ENCODE peak calls at places on chromosomes 2 and 18, in six cellular contexts. One of them, this sample, is unnamed.

GRCh38 chr2:239035997-239036731 is 188.3 kb downstream of the TWIST2 start:
- DNase-seq in AG09319: no peak
- DNase-seq in fibroblast of lung: no peak
- DNase-seq in neural crest cell: no peak
- DNase-seq in GM13976: no peak
- DNase-seq in GM10248: no peak
- DNase-seq in this sample: no peak

GRCh38 chr18:22564036-22564435 is 146.3 kb upstream of the CTAGE1 start:
- DNase-seq in GM13976: no peak
- DNase-seq in neural crest cell: no peak
- DNase-seq in AG09319: no peak
- DNase-seq in fibroblast of lung: no peak
- DNase-seq in GM10248: no peak
- DNase-seq in this sample: no peak

GRCh38 chr2:44430340-44430739 is 68.6 kb downstream of the CAMKMT start:
- DNase-seq in neural crest cell: no peak
- DNase-seq in GM10248: no peak
- DNase-seq in GM13976: no peak
- DNase-seq in fibroblast of lung: no peak
- DNase-seq in AG09319: no peak
- DNase-seq in this sample: no peak

GRCh38 chr2:226247289-226248275 is 552.0 kb downstream of the IRS1 start:
- DNase-seq in fibroblast of lung: peak
- DNase-seq in neural crest cell: no peak
- DNase-seq in GM10248: no peak
- DNase-seq in AG09319: no peak
- DNase-seq in GM13976: no peak
- DNase-seq in this sample: no peak

GRCh38 chr18:22521026-22521707 is 103.5 kb upstream of the CTAGE1 start:
- DNase-seq in neural crest cell: no peak
- DNase-seq in GM13976: no peak
- DNase-seq in fibroblast of lung: no peak
- DNase-seq in AG09319: no peak
- DNase-seq in GM10248: no peak
- DNase-seq in this sample: no peak

GRCh38 chr2:228839506-228839905 is 431.6 kb downstream of the PID1 start:
- DNase-seq in GM13976: no peak
- DNase-seq in neural crest cell: no peak
- DNase-seq in GM10248: no peak
- DNase-seq in fibroblast of lung: peak
- DNase-seq in AG09319: no peak
- DNase-seq in this sample: no peak

GRCh38 chr2:145563752-145564615 is 1044.1 kb upstream of the ZEB2 start:
- DNase-seq in GM13976: no peak
- DNase-seq in GM10248: no peak
- DNase-seq in fibroblast of lung: peak
- DNase-seq in AG09319: no peak
- DNase-seq in neural crest cell: no peak
- DNase-seq in this sample: no peak

GRCh38 chr2:68438455-68439303 is 28.4 kb downstream of the FBXO48 start:
- DNase-seq in fibroblast of lung: no peak
- DNase-seq in neural crest cell: no peak
- DNase-seq in AG09319: no peak
- DNase-seq in GM10248: peak
- DNase-seq in GM13976: peak
- DNase-seq in this sample: no peak

GRCh38 chr2:170052151-170052550 is 125.8 kb upstream of the MYO3B start:
- DNase-seq in neural crest cell: no peak
- DNase-seq in GM10248: no peak
- DNase-seq in AG09319: no peak
- DNase-seq in fibroblast of lung: peak
- DNase-seq in GM13976: no peak
- DNase-seq in this sample: no peak

GRCh38 chr2:116809074-116809473 is 1005.4 kb upstream of the DDX18 start:
- DNase-seq in fibroblast of lung: no peak
- DNase-seq in GM10248: no peak
- DNase-seq in GM13976: no peak
- DNase-seq in neural crest cell: no peak
- DNase-seq in AG09319: no peak
- DNase-seq in this sample: no peak

GRCh38 chr2:196453613-196454047 is 185.9 kb upstream of the CCDC150 start:
- DNase-seq in AG09319: no peak
- DNase-seq in GM10248: peak
- DNase-seq in GM13976: peak
- DNase-seq in fibroblast of lung: peak
- DNase-seq in neural crest cell: no peak
- DNase-seq in this sample: peak

DNA sequence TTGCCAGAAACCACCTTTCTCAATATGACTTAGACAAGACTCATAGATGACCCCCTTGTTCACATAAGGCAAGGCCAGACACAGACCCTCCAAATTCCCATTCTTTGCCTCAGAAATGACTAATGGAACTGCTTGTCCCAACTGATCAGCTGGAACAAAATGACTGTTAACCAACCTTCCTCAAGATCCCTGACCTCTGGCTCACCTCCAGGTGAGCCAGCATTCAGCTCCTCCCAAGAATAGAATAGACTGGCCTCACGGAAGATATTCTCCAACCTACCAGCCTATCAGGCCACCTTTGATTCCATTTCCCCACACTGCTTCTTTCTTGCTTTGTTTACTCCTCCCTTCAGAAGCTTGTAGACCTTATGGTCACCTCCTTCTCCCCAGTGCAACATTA is 195.7 kb upstream of the VWC2L start:
- DNase-seq in fibroblast of lung: no peak
- DNase-seq in neural crest cell: no peak
- DNase-seq in GM10248: no peak
- DNase-seq in AG09319: no peak
- DNase-seq in GM13976: no peak
- DNase-seq in this sample: no peak
- TF ChIP-seq CTCF in fibroblast of lung: no peak
- TF ChIP-seq CTCF in neural crest cell: no peak
- TF ChIP-seq CTCF in GM10248: no peak
- TF ChIP-seq CTCF in AG09319: no peak
- TF ChIP-seq CTCF in GM13976: no peak
- TF ChIP-seq CTCF in this sample: no peak

GRCh38 chr2:81389203-81389602 is 1084.7 kb upstream of the LRRTM1 start:
- DNase-seq in fibroblast of lung: no peak
- DNase-seq in GM13976: no peak
- DNase-seq in GM10248: no peak
- DNase-seq in AG09319: no peak
- DNase-seq in neural crest cell: no peak
- DNase-seq in this sample: peak
- TF ChIP-seq CTCF in fibroblast of lung: no peak
- TF ChIP-seq CTCF in GM13976: peak
- TF ChIP-seq CTCF in GM10248: no peak
- TF ChIP-seq CTCF in AG09319: no peak
- TF ChIP-seq CTCF in neural crest cell: peak
- TF ChIP-seq CTCF in this sample: peak

GRCh38 chr2:22992446-22992845 is 392.5 kb upstream of the KLHL29 start:
- DNase-seq in neural crest cell: no peak
- DNase-seq in fibroblast of lung: no peak
- DNase-seq in GM13976: no peak
- DNase-seq in AG09319: no peak
- DNase-seq in GM10248: no peak
- DNase-seq in this sample: no peak

GRCh38 chr2:22995576-22995975 is 389.4 kb upstream of the KLHL29 start:
- DNase-seq in fibroblast of lung: no peak
- DNase-seq in AG09319: no peak
- DNase-seq in GM13976: no peak
- DNase-seq in neural crest cell: no peak
- DNase-seq in GM10248: no peak
- DNase-seq in this sample: no peak

DNA sequence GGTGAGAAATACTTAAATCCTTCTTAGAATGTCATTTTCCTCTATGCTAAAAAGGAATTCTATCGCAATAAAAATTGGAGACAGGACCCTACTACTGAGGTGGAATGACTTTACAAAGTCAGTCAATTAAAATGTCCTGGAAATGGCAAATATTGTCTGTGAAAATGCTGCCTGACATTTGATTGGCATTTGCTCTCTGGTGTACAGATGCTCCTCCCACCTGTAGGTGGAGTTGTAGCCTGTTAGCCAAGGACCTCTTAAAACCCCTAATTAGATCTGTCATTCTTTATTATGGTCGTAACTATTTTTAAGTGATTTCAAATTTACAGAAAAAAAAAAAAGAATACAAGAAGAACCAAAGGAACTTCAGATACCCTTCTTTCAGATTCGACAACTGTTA is 393.1 kb upstream of the KLHL29 start:
- DNase-seq in GM10248: no peak
- DNase-seq in GM13976: no peak
- DNase-seq in neural crest cell: no peak
- DNase-seq in AG09319: no peak
- DNase-seq in fibroblast of lung: no peak
- DNase-seq in this sample: no peak
- TF ChIP-seq CTCF in GM10248: no peak
- TF ChIP-seq CTCF in GM13976: no peak
- TF ChIP-seq CTCF in neural crest cell: peak
- TF ChIP-seq CTCF in AG09319: no peak
- TF ChIP-seq CTCF in fibroblast of lung: no peak
- TF ChIP-seq CTCF in this sample: no peak

GRCh38 chr2:191297031-191297430 is 51.8 kb downstream of the MYO1B start:
- DNase-seq in AG09319: no peak
- DNase-seq in fibroblast of lung: no peak
- DNase-seq in neural crest cell: no peak
- DNase-seq in GM13976: no peak
- DNase-seq in GM10248: no peak
- DNase-seq in this sample: no peak

GRCh38 chr2:191298306-191298705 is 53.1 kb downstream of the MYO1B start:
- DNase-seq in GM10248: no peak
- DNase-seq in AG09319: no peak
- DNase-seq in GM13976: no peak
- DNase-seq in fibroblast of lung: no peak
- DNase-seq in neural crest cell: no peak
- DNase-seq in this sample: no peak

GRCh38 chr2:191299866-191300265 is 54.7 kb downstream of the MYO1B start:
- DNase-seq in GM13976: no peak
- DNase-seq in fibroblast of lung: no peak
- DNase-seq in GM10248: no peak
- DNase-seq in neural crest cell: no peak
- DNase-seq in AG09319: no peak
- DNase-seq in this sample: no peak

GRCh38 chr2:191296083-191297006 is 51.1 kb downstream of the MYO1B start:
- DNase-seq in GM10248: no peak
- DNase-seq in AG09319: peak
- DNase-seq in neural crest cell: no peak
- DNase-seq in GM13976: no peak
- DNase-seq in fibroblast of lung: no peak
- DNase-seq in this sample: no peak

DNA sequence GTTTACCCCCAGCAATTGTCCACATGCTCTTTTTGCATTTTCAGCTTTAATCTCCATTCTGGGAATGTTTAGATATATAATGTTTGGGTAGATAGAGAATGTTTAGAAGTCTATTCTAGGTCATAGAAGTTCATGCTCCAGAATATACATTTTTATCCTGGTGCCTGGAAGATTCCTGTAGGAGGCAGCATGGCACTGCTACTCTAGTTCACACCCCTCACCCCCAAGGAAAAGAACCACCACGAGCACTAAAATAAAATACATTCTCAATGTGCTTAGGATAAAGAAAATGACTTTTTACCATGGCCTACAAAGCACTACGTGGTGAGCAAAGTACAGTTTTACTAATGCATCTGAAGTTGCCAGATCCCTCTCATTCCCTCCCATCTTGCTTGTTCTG is 53.8 kb downstream of the MYO1B start:
- DNase-seq in neural crest cell: no peak
- DNase-seq in GM13976: no peak
- DNase-seq in AG09319: no peak
- DNase-seq in GM10248: no peak
- DNase-seq in fibroblast of lung: no peak
- DNase-seq in this sample: no peak
- TF ChIP-seq CTCF in neural crest cell: no peak
- TF ChIP-seq CTCF in GM13976: no peak
- TF ChIP-seq CTCF in AG09319: peak
- TF ChIP-seq CTCF in GM10248: no peak
- TF ChIP-seq CTCF in fibroblast of lung: peak
- TF ChIP-seq CTCF in this sample: no peak

DNA sequence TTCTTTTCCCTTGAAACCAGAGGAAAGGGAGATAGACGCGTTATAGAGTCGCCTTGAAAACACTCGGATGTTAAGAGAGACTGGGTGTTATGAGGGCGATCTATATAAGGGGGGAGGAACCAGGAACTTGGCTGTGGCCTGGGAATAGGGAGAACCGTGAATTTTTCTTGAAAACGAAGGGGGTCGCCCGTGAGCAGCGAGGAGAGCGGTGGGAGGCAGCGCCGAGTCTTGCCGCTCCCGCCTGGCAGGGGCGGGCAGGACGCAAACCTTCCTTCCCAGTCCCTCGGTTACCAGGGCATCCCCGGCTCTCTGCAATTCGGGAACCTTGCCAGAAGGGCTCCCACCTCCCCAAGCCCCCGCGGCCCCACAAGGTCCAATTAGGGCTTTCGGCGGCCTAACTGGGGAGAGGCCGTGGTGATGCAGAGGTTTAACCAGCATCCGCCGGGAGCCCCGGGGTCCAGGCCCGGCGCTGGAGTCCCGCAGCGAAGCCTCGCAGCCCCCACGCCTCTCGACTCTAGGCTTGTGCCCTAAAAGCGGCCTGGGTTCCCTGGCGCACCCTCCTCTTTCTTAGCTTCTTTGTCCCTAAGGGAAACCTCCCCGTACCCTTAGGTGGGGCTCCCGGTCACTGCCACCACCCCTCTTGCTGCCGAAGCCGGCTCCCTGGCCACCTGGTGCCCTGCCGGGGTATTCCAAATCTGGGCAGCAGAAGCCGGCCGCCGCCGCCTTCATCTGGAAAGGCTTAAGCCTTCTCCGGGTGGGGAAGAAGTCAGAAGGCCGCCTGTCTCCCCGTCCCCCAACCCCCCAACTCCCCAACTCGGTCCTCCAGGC is 708 bp upstream of the FHOD3 start:
- DNase-seq in GM13976: peak
- DNase-seq in neural crest cell: peak
- DNase-seq in GM10248: peak
- DNase-seq in fibroblast of lung: peak
- DNase-seq in AG09319: peak
- DNase-seq in this sample: peak
- TF ChIP-seq CTCF in GM13976: peak
- TF ChIP-seq CTCF in neural crest cell: peak
- TF ChIP-seq CTCF in GM10248: peak
- TF ChIP-seq CTCF in fibroblast of lung: peak
- TF ChIP-seq CTCF in AG09319: peak
- TF ChIP-seq CTCF in this sample: no peak

GRCh38 chr2:201665420-201666158 is 22.3 kb upstream of the TMEM237 start:
- DNase-seq in GM10248: no peak
- DNase-seq in neural crest cell: no peak
- DNase-seq in GM13976: no peak
- DNase-seq in fibroblast of lung: peak
- DNase-seq in AG09319: no peak
- DNase-seq in this sample: no peak
- TF ChIP-seq CTCF in GM10248: no peak
- TF ChIP-seq CTCF in neural crest cell: peak
- TF ChIP-seq CTCF in GM13976: no peak
- TF ChIP-seq CTCF in fibroblast of lung: no peak
- TF ChIP-seq CTCF in AG09319: peak
- TF ChIP-seq CTCF in this sample: no peak

This sample was measured in activated CD8-positive, alpha-beta T cell treated with anti-CD3 and anti-CD28 coated beads for 36 hours.